ENCODE peak calls at places on chromosomes 7 and 10, in five cellular contexts. T is H1, N is GM12878, M is HCT116, D is HepG2. B is an unnamed sample.

GRCh38 chr10:61836233-61836887 is 65.1 kb upstream of the ARID5B start:
- DNase-seq in T (no peak), N (no peak), M (no peak), D (no peak), B (no peak)

GRCh38 chr7:118496138-118496644 is 271.7 kb downstream of the ANKRD7 start:
- DNase-seq in T (no peak), N (no peak), M (no peak), D (no peak), B (no peak)

GRCh38 chr7:150327308-150327707 is 4.0 kb upstream of the ACTR3C start:
- DNase-seq in T (no peak), N (no peak), M (no peak), D (no peak), B (no peak)

GRCh38 chr10:110460111-110460809 is 37.4 kb upstream of the DUSP5 start:
- DNase-seq in T (no peak), N (no peak), M (no peak), D (peak; percentile 32), B (no peak)

GRCh38 chr7:100087055-100087750 is 1.6 kb upstream of the COPS6 start:
- DNase-seq in T (no peak), N (no peak), M (no peak), D (no peak), B (no peak)

GRCh38 chr10:11255156-11255555 is 237.5 kb downstream of the CELF2 start:
- DNase-seq in T (no peak), N (no peak), M (no peak), D (no peak), B (no peak)

GRCh38 chr10:80945267-80945880 is 407.7 kb downstream of the SH2D4B start:
- DNase-seq in T (peak; percentile 10), N (no peak), M (no peak), D (peak; percentile 3), B (peak; percentile 16)

GRCh38 chr7:65233409-65234034 is 140.1 kb upstream of the ZNF92 start:
- DNase-seq in T (no peak), N (no peak), M (no peak), D (no peak), B (no peak)

GRCh38 chr10:69374931-69375306 is 41.8 kb downstream of the TACR2 start:
- DNase-seq in T (no peak), N (no peak), M (no peak), D (no peak), B (no peak)

GRCh38 chr10:73522263-73522662 is 26.4 kb upstream of the PPP3CB start:
- DNase-seq in T (no peak), N (no peak), M (no peak), D (no peak), B (no peak)

GRCh38 chr7:98206451-98207330 is 4.5 kb upstream of the BHLHA15 start:
- DNase-seq in T (no peak), N (no peak), M (no peak), D (no peak), B (no peak)

GRCh38 chr10:13272164-13272571 is 27.7 kb downstream of the PHYH start:
- DNase-seq in T (no peak), N (no peak), M (no peak), D (peak; percentile 21), B (no peak)

GRCh38 chr7:40760293-40760964 is 625.6 kb downstream of the SUGCT start:
- DNase-seq in T (no peak), N (no peak), M (no peak), D (peak; percentile 83), B (no peak)

GRCh38 chr10:86851329-86852207 is 95.1 kb downstream of the BMPR1A start:
- DNase-seq in T (no peak), N (no peak), M (no peak), D (no peak), B (no peak)

GRCh38 chr10:93456480-93456879 is 25.7 kb downstream of the MYOF start:
- DNase-seq in T (no peak), N (no peak), M (no peak), D (no peak), B (no peak)

GRCh38 chr7:115707236-115707635 is 323.3 kb downstream of the TFEC start:
- DNase-seq in T (peak; percentile 1), N (no peak), M (peak; percentile 66), D (peak; percentile 30), B (no peak)

GRCh38 chr7:977326-978048 is 2.1 kb upstream of the COX19 start:
- DNase-seq in T (no peak), N (peak; percentile 56), M (no peak), D (peak; percentile 98), B (no peak)

GRCh38 chr7:105654994-105655900 is 74.0 kb upstream of the EFCAB10 start:
- DNase-seq in T (no peak), N (no peak), M (no peak), D (no peak), B (peak; percentile 80)

GRCh38 chr7:9453521-9453920 is 1020.1 kb downstream of the NXPH1 start:
- DNase-seq in T (no peak), N (no peak), M (no peak), D (no peak), B (no peak)

GRCh38 chr10:73625004-73625883 is 16.0 kb downstream of the MYOZ1 start:
- DNase-seq in T (no peak), N (no peak), M (no peak), D (no peak), B (peak; percentile 39)

GRCh38 chr7:76294344-76295024 is 8.0 kb upstream of the HSPB1 start:
- DNase-seq in T (no peak), N (no peak), M (peak; percentile 83), D (peak; percentile 65), B (no peak)

GRCh38 chr10:15344256-15344875 is 26.7 kb downstream of the FAM171A1 start:
- DNase-seq in T (no peak), N (no peak), M (no peak), D (peak; percentile 40), B (no peak)

GRCh38 chr10:70678757-70679489 is 6.6 kb downstream of the ADAMTS14 start:
- DNase-seq in T (no peak), N (no peak), M (no peak), D (no peak), B (no peak)

DNA sequence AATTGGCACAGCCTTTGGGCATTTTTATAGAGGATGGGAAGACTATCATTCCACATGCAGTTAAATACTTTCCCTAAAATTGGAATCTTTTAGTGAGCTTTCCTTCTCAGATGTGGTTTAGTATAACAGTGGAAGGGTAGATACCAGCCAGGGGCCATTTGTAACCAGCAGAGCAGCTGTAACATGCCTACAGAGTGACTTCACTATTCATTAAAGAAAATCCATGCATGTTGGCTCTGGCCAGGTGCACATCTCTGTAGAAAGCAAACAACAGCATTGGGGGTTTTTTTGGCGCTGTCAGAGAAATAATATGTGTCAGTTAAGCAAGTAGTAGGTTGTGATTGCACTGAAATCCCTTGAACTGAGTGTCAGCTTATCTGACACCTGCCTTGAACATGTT is 115.6 kb downstream of the LHFPL3 start:
- DNase-seq in T (no peak), N (no peak), M (no peak), D (no peak), B (no peak)
- H3K4me3 ChIP-seq in T (no peak overlapping the region), N (no peak overlapping the region), M (no peak overlapping the region), D (no peak overlapping the region), B (no peak overlapping the region)

GRCh38 chr7:28812641-28813040 is 145.5 kb downstream of the TRIL start:
- DNase-seq in T (no peak), N (no peak), M (no peak), D (no peak), B (no peak)

GRCh38 chr7:28808786-28809533 is 149.2 kb downstream of the TRIL start:
- DNase-seq in T (no peak), N (no peak), M (no peak), D (no peak), B (no peak)

GRCh38 chr7:28813238-28813962 is 144.7 kb downstream of the TRIL start:
- DNase-seq in T (no peak), N (peak; percentile 24), M (no peak), D (no peak), B (no peak)

GRCh38 chr7:28811003-28811402 is 147.1 kb downstream of the TRIL start:
- DNase-seq in T (no peak), N (no peak), M (no peak), D (no peak), B (no peak)

GRCh38 chr7:28811990-28812389 is 146.1 kb downstream of the TRIL start:
- DNase-seq in T (no peak), N (no peak), M (no peak), D (no peak), B (no peak)
- TF ChIP-seq ZNF274 in T (no peak), N (no peak), M (no peak), D (no peak), B (no peak)

DNA sequence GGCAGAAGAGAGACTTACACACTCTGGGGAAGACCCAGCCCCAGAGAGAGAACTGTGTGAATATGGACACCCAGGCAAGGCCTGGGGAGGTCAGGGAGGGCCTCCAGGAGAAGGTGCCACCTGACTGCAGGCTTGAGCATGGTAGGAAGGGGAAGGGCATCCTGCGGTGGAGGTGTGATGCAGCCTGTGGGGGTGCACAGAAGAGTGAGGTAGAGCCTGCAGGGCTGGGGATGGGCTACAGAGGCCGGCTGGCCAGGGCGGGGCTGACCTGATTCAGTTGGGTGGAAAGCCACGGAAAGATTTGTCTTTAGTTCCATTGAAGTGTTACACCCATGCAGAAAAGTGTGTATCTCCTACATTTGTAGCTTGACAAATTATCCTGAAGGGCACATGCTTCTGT is 47.6 kb downstream of the ZMIZ1 start:
- DNase-seq in T (no peak), N (peak; percentile 31), M (no peak), D (no peak), B (no peak)
- H3K4me1 ChIP-seq in T (peaks cover 37% of the 10 kb centered on the region), N (peaks cover 30% of the 10 kb centered on the region), M (no peaks in the 10 kb centered on the region), D (peaks cover 63% of the 10 kb centered on the region), B (peaks cover 26% of the 10 kb centered on the region)

DNA sequence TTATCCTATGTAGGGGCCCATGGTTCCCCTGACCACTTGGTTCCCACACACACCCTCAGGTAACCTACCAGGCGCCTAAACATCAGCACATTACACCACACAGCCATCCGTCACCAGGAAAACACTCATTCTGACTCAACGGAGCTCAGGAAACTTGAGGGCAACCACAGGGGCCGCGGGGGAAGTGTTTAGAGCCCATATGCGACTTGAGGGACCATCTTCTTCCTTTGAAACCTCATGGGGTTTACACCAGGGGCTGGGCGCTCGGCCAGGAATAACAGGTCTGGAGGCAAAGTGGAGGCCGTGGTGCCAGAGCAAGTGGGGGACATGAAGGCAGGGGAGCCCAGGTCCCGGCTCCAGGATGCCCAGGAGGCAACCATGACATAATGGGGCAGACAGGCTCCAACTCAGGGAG is 1.5 kb downstream of the STX1A start:
- DNase-seq in T (no peak), N (no peak), M (peak; percentile 73), D (no peak), B (no peak)
- H3K4me3 ChIP-seq in T (no peak overlapping the region), N (peak overlapping the region; percentile 87), M (peak overlapping the region; percentile 93), D (peak overlapping the region; percentile 14), B (no peak overlapping the region)